ENCODE peak calls at places on chromosomes 13 and 19, in five cellular contexts. One of them, this sample, is unnamed.

GRCh38 chr19:1214862-1215731 is 9.5 kb downstream of the STK11 start:
- DNase-seq in kidney epithelial cell: no peak
- DNase-seq in left ventricle myocardium inferior: peak
- DNase-seq in fibroblast of lung: no peak
- DNase-seq in mammary epithelial cell: no peak
- DNase-seq in this sample: peak

GRCh38 chr13:50393641-50394040 is 378.4 kb downstream of the KCNRG start:
- DNase-seq in kidney epithelial cell: no peak
- DNase-seq in left ventricle myocardium inferior: peak
- DNase-seq in fibroblast of lung: no peak
- DNase-seq in mammary epithelial cell: no peak
- DNase-seq in this sample: no peak

GRCh38 chr19:51116736-51117135 is 8.0 kb upstream of the SIGLEC9 start:
- DNase-seq in kidney epithelial cell: no peak
- DNase-seq in left ventricle myocardium inferior: no peak
- DNase-seq in fibroblast of lung: no peak
- DNase-seq in mammary epithelial cell: no peak
- DNase-seq in this sample: no peak

GRCh38 chr13:45949161-45949560 is 97.6 kb upstream of the SIAH3 start:
- DNase-seq in kidney epithelial cell: no peak
- DNase-seq in left ventricle myocardium inferior: no peak
- DNase-seq in fibroblast of lung: no peak
- DNase-seq in mammary epithelial cell: no peak
- DNase-seq in this sample: no peak

GRCh38 chr13:79060216-79060615 is 345.8 kb downstream of the RBM26 start:
- DNase-seq in kidney epithelial cell: no peak
- DNase-seq in left ventricle myocardium inferior: no peak
- DNase-seq in fibroblast of lung: no peak
- DNase-seq in mammary epithelial cell: no peak
- DNase-seq in this sample: no peak

GRCh38 chr19:56099638-56100539 is 21.2 kb downstream of the ZNF787 start:
- DNase-seq in kidney epithelial cell: no peak
- DNase-seq in left ventricle myocardium inferior: no peak
- DNase-seq in fibroblast of lung: no peak
- DNase-seq in mammary epithelial cell: no peak
- DNase-seq in this sample: no peak

GRCh38 chr13:36862002-36862706 is 43.1 kb downstream of the RFXAP start:
- DNase-seq in kidney epithelial cell: no peak
- DNase-seq in left ventricle myocardium inferior: no peak
- DNase-seq in fibroblast of lung: no peak
- DNase-seq in mammary epithelial cell: no peak
- DNase-seq in this sample: no peak

GRCh38 chr19:49097453-49098288 is 12.4 kb downstream of the SNRNP70 start:
- DNase-seq in kidney epithelial cell: no peak
- DNase-seq in left ventricle myocardium inferior: peak
- DNase-seq in fibroblast of lung: peak
- DNase-seq in mammary epithelial cell: peak
- DNase-seq in this sample: peak

GRCh38 chr19:13055213-13056051 is 47.2 kb downstream of the LYL1 start:
- DNase-seq in kidney epithelial cell: no peak
- DNase-seq in left ventricle myocardium inferior: peak
- DNase-seq in fibroblast of lung: peak
- DNase-seq in mammary epithelial cell: peak
- DNase-seq in this sample: peak

GRCh38 chr19:14149509-14149994 is 13.2 kb upstream of the ASF1B start:
- DNase-seq in kidney epithelial cell: no peak
- DNase-seq in left ventricle myocardium inferior: peak
- DNase-seq in fibroblast of lung: peak
- DNase-seq in mammary epithelial cell: no peak
- DNase-seq in this sample: no peak

GRCh38 chr13:111494641-111495040 is 174.2 kb downstream of the TEX29 start:
- DNase-seq in kidney epithelial cell: no peak
- DNase-seq in left ventricle myocardium inferior: no peak
- DNase-seq in fibroblast of lung: no peak
- DNase-seq in mammary epithelial cell: no peak
- DNase-seq in this sample: no peak

GRCh38 chr13:70568571-70568970 is 460.3 kb upstream of the KLHL1 start:
- DNase-seq in kidney epithelial cell: no peak
- DNase-seq in left ventricle myocardium inferior: no peak
- DNase-seq in fibroblast of lung: peak
- DNase-seq in mammary epithelial cell: peak
- DNase-seq in this sample: peak

GRCh38 chr19:55622242-55622969 is 2.0 kb downstream of the ZNF784 start:
- DNase-seq in kidney epithelial cell: no peak
- DNase-seq in left ventricle myocardium inferior: no peak
- DNase-seq in fibroblast of lung: no peak
- DNase-seq in mammary epithelial cell: no peak
- DNase-seq in this sample: no peak

GRCh38 chr19:40416918-40417713 is 3.9 kb upstream of the PRX start:
- DNase-seq in kidney epithelial cell: no peak
- DNase-seq in left ventricle myocardium inferior: peak
- DNase-seq in fibroblast of lung: no peak
- DNase-seq in mammary epithelial cell: peak
- DNase-seq in this sample: peak

GRCh38 chr19:39304701-39305571 is 8.7 kb downstream of the IFNL1 start:
- DNase-seq in kidney epithelial cell: no peak
- DNase-seq in left ventricle myocardium inferior: no peak
- DNase-seq in fibroblast of lung: no peak
- DNase-seq in mammary epithelial cell: no peak
- DNase-seq in this sample: no peak

GRCh38 chr19:51093510-51094345 is 11.0 kb upstream of the KLK14 start:
- DNase-seq in kidney epithelial cell: no peak
- DNase-seq in left ventricle myocardium inferior: no peak
- DNase-seq in fibroblast of lung: no peak
- DNase-seq in mammary epithelial cell: no peak
- DNase-seq in this sample: no peak

GRCh38 chr19:39735688-39736087 is 2.1 kb downstream of the CLC start:
- DNase-seq in kidney epithelial cell: no peak
- DNase-seq in left ventricle myocardium inferior: no peak
- DNase-seq in fibroblast of lung: no peak
- DNase-seq in mammary epithelial cell: no peak
- DNase-seq in this sample: no peak

GRCh38 chr13:93559718-93560117 is 333.1 kb downstream of the GPC6 start:
- DNase-seq in kidney epithelial cell: peak
- DNase-seq in left ventricle myocardium inferior: no peak
- DNase-seq in fibroblast of lung: peak
- DNase-seq in mammary epithelial cell: peak
- DNase-seq in this sample: peak

GRCh38 chr19:14979498-14980255 is at the start of gene SLC1A6:
- DNase-seq in kidney epithelial cell: no peak
- DNase-seq in left ventricle myocardium inferior: no peak
- DNase-seq in fibroblast of lung: no peak
- DNase-seq in mammary epithelial cell: peak
- DNase-seq in this sample: no peak

GRCh38 chr19:5001547-5002131 is 32.7 kb downstream of the KDM4B start:
- DNase-seq in kidney epithelial cell: no peak
- DNase-seq in left ventricle myocardium inferior: no peak
- DNase-seq in fibroblast of lung: peak
- DNase-seq in mammary epithelial cell: peak
- DNase-seq in this sample: peak

GRCh38 chr13:47120284-47120683 is 223.4 kb upstream of the HTR2A start:
- DNase-seq in kidney epithelial cell: no peak
- DNase-seq in left ventricle myocardium inferior: no peak
- DNase-seq in fibroblast of lung: no peak
- DNase-seq in mammary epithelial cell: no peak
- DNase-seq in this sample: no peak

GRCh38 chr13:96238861-96239260 is 149.0 kb downstream of the HS6ST3 start:
- DNase-seq in kidney epithelial cell: no peak
- DNase-seq in left ventricle myocardium inferior: no peak
- DNase-seq in fibroblast of lung: no peak
- DNase-seq in mammary epithelial cell: peak
- DNase-seq in this sample: peak

GRCh38 chr13:94710881-94711560 is 1.3 kb downstream of the SOX21 start:
- DNase-seq in kidney epithelial cell: no peak
- DNase-seq in left ventricle myocardium inferior: no peak
- DNase-seq in fibroblast of lung: no peak
- DNase-seq in mammary epithelial cell: no peak
- DNase-seq in this sample: no peak

GRCh38 chr13:71922191-71922590 is 55.2 kb upstream of the DACH1 start:
- DNase-seq in kidney epithelial cell: no peak
- DNase-seq in left ventricle myocardium inferior: no peak
- DNase-seq in fibroblast of lung: peak
- DNase-seq in mammary epithelial cell: no peak
- DNase-seq in this sample: no peak

GRCh38 chr19:47646924-47647323 is 38.0 kb downstream of the BICRA start:
- DNase-seq in kidney epithelial cell: no peak
- DNase-seq in left ventricle myocardium inferior: no peak
- DNase-seq in fibroblast of lung: no peak
- DNase-seq in mammary epithelial cell: no peak
- DNase-seq in this sample: no peak
- TF ChIP-seq CTCF in kidney epithelial cell: no peak
- TF ChIP-seq CTCF in left ventricle myocardium inferior: no peak
- TF ChIP-seq CTCF in fibroblast of lung: no peak
- TF ChIP-seq CTCF in mammary epithelial cell: no peak
- TF ChIP-seq CTCF in this sample: no peak

DNA sequence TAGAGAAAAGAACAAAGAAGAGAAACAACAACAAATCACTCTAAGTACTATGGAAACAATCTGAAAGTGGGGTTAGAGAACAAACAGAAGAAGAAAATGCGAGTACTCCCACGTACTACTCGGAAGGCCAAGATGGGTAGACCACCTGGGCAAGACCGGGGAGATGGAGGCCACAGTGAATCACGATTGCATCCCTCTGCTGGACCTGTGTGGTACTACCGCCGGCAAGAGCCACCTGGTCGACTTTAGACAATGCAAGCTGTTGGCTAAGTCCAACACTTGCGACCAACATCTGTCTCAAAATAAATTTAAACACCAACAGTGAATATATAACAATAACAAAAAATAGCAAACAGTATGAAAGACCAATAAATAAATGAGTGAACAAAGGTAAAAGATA is 45.5 kb upstream of the ZNF91 start:
- DNase-seq in kidney epithelial cell: no peak
- DNase-seq in left ventricle myocardium inferior: no peak
- DNase-seq in fibroblast of lung: no peak
- DNase-seq in mammary epithelial cell: no peak
- DNase-seq in this sample: no peak
- TF ChIP-seq CTCF in kidney epithelial cell: peak
- TF ChIP-seq CTCF in left ventricle myocardium inferior: peak
- TF ChIP-seq CTCF in fibroblast of lung: peak
- TF ChIP-seq CTCF in mammary epithelial cell: peak
- TF ChIP-seq CTCF in this sample: peak

GRCh38 chr19:22545751-22546150 is 88.4 kb upstream of the ZNF492 start:
- DNase-seq in kidney epithelial cell: no peak
- DNase-seq in left ventricle myocardium inferior: peak
- DNase-seq in fibroblast of lung: no peak
- DNase-seq in mammary epithelial cell: peak
- DNase-seq in this sample: peak
- TF ChIP-seq CTCF in kidney epithelial cell: no peak
- TF ChIP-seq CTCF in left ventricle myocardium inferior: peak
- TF ChIP-seq CTCF in fibroblast of lung: no peak
- TF ChIP-seq CTCF in mammary epithelial cell: peak
- TF ChIP-seq CTCF in this sample: no peak

GRCh38 chr19:2276429-2276989 is 5.5 kb downstream of the PEAK3 start:
- DNase-seq in kidney epithelial cell: no peak
- DNase-seq in left ventricle myocardium inferior: no peak
- DNase-seq in fibroblast of lung: no peak
- DNase-seq in mammary epithelial cell: no peak
- DNase-seq in this sample: no peak

GRCh38 chr19:2273356-2274184 is 8.4 kb downstream of the PEAK3 start:
- DNase-seq in kidney epithelial cell: no peak
- DNase-seq in left ventricle myocardium inferior: peak
- DNase-seq in fibroblast of lung: peak
- DNase-seq in mammary epithelial cell: peak
- DNase-seq in this sample: peak

GRCh38 chr19:2274185-2274711 is 7.7 kb downstream of the PEAK3 start:
- DNase-seq in kidney epithelial cell: no peak
- DNase-seq in left ventricle myocardium inferior: no peak
- DNase-seq in fibroblast of lung: no peak
- DNase-seq in mammary epithelial cell: no peak
- DNase-seq in this sample: no peak

GRCh38 chr19:2275588-2276428 is 6.2 kb downstream of the PEAK3 start:
- DNase-seq in kidney epithelial cell: no peak
- DNase-seq in left ventricle myocardium inferior: peak
- DNase-seq in fibroblast of lung: no peak
- DNase-seq in mammary epithelial cell: no peak
- DNase-seq in this sample: no peak

GRCh38 chr19:2274937-2275535 is 6.9 kb downstream of the PEAK3 start:
- DNase-seq in kidney epithelial cell: no peak
- DNase-seq in left ventricle myocardium inferior: peak
- DNase-seq in fibroblast of lung: peak
- DNase-seq in mammary epithelial cell: peak
- DNase-seq in this sample: peak
- TF ChIP-seq CTCF in kidney epithelial cell: peak
- TF ChIP-seq CTCF in left ventricle myocardium inferior: peak
- TF ChIP-seq CTCF in fibroblast of lung: peak
- TF ChIP-seq CTCF in mammary epithelial cell: peak
- TF ChIP-seq CTCF in this sample: peak

GRCh38 chr19:35247526-35248309 is 1.1 kb upstream of the LSR start:
- DNase-seq in kidney epithelial cell: peak
- DNase-seq in left ventricle myocardium inferior: no peak
- DNase-seq in fibroblast of lung: no peak
- DNase-seq in mammary epithelial cell: peak
- DNase-seq in this sample: peak
- TF ChIP-seq CTCF in kidney epithelial cell: peak
- TF ChIP-seq CTCF in left ventricle myocardium inferior: peak
- TF ChIP-seq CTCF in fibroblast of lung: no peak
- TF ChIP-seq CTCF in mammary epithelial cell: peak
- TF ChIP-seq CTCF in this sample: peak

GRCh38 chr19:29785360-29785759 is 26.4 kb upstream of the CCNE1 start:
- DNase-seq in kidney epithelial cell: no peak
- DNase-seq in left ventricle myocardium inferior: no peak
- DNase-seq in fibroblast of lung: no peak
- DNase-seq in mammary epithelial cell: no peak
- DNase-seq in this sample: no peak

GRCh38 chr19:29783627-29784190 is 28.1 kb upstream of the CCNE1 start:
- DNase-seq in kidney epithelial cell: no peak
- DNase-seq in left ventricle myocardium inferior: no peak
- DNase-seq in fibroblast of lung: no peak
- DNase-seq in mammary epithelial cell: no peak
- DNase-seq in this sample: no peak

GRCh38 chr19:29784598-29785223 is 27.1 kb upstream of the CCNE1 start:
- DNase-seq in kidney epithelial cell: no peak
- DNase-seq in left ventricle myocardium inferior: no peak
- DNase-seq in fibroblast of lung: no peak
- DNase-seq in mammary epithelial cell: no peak
- DNase-seq in this sample: no peak

GRCh38 chr19:29789007-29789406 is 22.8 kb upstream of the CCNE1 start:
- DNase-seq in kidney epithelial cell: no peak
- DNase-seq in left ventricle myocardium inferior: no peak
- DNase-seq in fibroblast of lung: no peak
- DNase-seq in mammary epithelial cell: peak
- DNase-seq in this sample: no peak

DNA sequence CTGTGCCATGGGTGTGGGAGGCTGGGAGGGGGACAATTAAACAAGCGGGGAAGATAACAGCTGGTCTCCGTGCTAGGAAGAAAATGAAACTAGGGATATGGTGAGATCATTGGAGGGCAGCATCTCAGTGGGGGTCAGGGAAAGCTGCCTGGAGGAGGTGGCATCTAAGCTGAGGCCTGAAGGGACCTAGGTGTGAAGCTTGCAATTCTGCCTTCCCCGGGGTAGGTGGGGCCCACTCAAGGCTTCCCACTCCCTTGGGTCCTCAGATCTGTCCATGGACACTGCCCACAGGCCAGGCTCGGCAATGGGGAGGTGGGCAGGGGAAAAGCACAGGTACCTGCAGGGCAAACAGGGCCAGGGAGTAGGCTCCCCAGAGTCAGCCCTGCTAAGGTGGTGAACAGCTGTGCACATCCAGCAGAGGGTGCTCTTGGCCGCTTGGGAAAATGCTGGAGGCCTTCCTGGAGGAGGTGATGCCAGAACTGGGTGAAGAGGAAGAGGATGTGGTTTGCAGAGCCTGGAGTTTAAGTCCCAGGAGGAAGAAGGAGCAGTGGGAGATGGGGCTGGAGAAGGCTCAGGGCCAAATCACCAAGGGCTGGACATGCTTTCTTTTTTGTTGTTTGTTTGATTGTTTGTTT is 25.7 kb upstream of the CCNE1 start:
- DNase-seq in kidney epithelial cell: no peak
- DNase-seq in left ventricle myocardium inferior: no peak
- DNase-seq in fibroblast of lung: no peak
- DNase-seq in mammary epithelial cell: no peak
- DNase-seq in this sample: no peak
- TF ChIP-seq CTCF in kidney epithelial cell: no peak
- TF ChIP-seq CTCF in left ventricle myocardium inferior: no peak
- TF ChIP-seq CTCF in fibroblast of lung: no peak
- TF ChIP-seq CTCF in mammary epithelial cell: no peak
- TF ChIP-seq CTCF in this sample: no peak